ENCODE peak calls at places on chromosomes 1 and 21, in four cellular contexts. I is activated CD8-positive, alpha-beta T cell treated with anti-CD3 and anti-CD28 coated beads for 36 hours; J is AG09319; N is chondrocyte. Z is an unnamed sample.

GRCh38 chr1:12232221-12232620 is 2.4 kb downstream of the VPS13D start:
- DNase-seq in I (no peak), J (no peak), N (no peak), Z (no peak)

GRCh38 chr1:238136265-238136664 is 245.5 kb upstream of the ZP4 start:
- DNase-seq in I (no peak), J (no peak), N (no peak), Z (no peak)

GRCh38 chr1:51729824-51730284 is 113.0 kb downstream of the OSBPL9 start:
- DNase-seq in I (no peak), J (no peak), N (no peak), Z (no peak)

GRCh38 chr1:51518033-51518729 is 885 bp downstream of the EPS15 start:
- DNase-seq in I (peak), J (no peak), N (no peak), Z (peak)

GRCh38 chr1:185292237-185292636 is 24.8 kb downstream of the IVNS1ABP start:
- DNase-seq in I (no peak), J (no peak), N (no peak), Z (no peak)

GRCh38 chr1:18109756-18110597 is 2.4 kb downstream of the IGSF21 start:
- DNase-seq in I (peak), J (no peak), N (no peak), Z (no peak)

GRCh38 chr1:232751393-232752140 is 53.6 kb upstream of the MAP10 start:
- DNase-seq in I (no peak), J (no peak), N (no peak), Z (no peak)

GRCh38 chr1:154342132-154342531 is 16.8 kb downstream of the ATP8B2 start:
- DNase-seq in I (no peak), J (no peak), N (no peak), Z (no peak)

GRCh38 chr1:100277866-100278265 is 11.8 kb downstream of the RTCA start:
- DNase-seq in I (peak), J (no peak), N (no peak), Z (no peak)

GRCh38 chr1:183884512-183884911 is 79.6 kb downstream of the RGL1 start:
- DNase-seq in I (no peak), J (no peak), N (no peak), Z (no peak)

GRCh38 chr1:94865369-94865768 is 45.2 kb downstream of the SLC44A3 start:
- DNase-seq in I (no peak), J (no peak), N (no peak), Z (no peak)

GRCh38 chr1:58779837-58780585 is 3.8 kb downstream of the JUN start:
- DNase-seq in I (no peak), J (no peak), N (no peak), Z (no peak)

GRCh38 chr1:1946540-1946939 is 27.5 kb upstream of the TMEM52 start:
- DNase-seq in I (no peak), J (no peak), N (peak), Z (no peak)

GRCh38 chr1:42993631-42994121 is 35.0 kb upstream of the SLC2A1 start:
- DNase-seq in I (no peak), J (no peak), N (no peak), Z (no peak)

GRCh38 chr21:24938592-24938991 is 668.7 kb downstream of the MRPL39 start:
- DNase-seq in I (no peak), J (no peak), N (no peak), Z (no peak)

GRCh38 chr1:17566892-17567291 is 27.4 kb downstream of the ARHGEF10L start:
- DNase-seq in I (no peak), J (no peak), N (no peak), Z (no peak)

GRCh38 chr21:34130598-34130985 is 57.2 kb downstream of the MRPS6 start:
- DNase-seq in I (no peak), J (no peak), N (no peak), Z (no peak)

GRCh38 chr1:184791199-184791935 is 36.7 kb upstream of the EDEM3 start:
- DNase-seq in I (no peak), J (no peak), N (no peak), Z (no peak)

GRCh38 chr1:205972081-205972480 is 28.8 kb upstream of the SLC26A9 start:
- DNase-seq in I (no peak), J (no peak), N (no peak), Z (no peak)

GRCh38 chr21:44933199-44933937 is 6.5 kb upstream of the SLX9 start:
- DNase-seq in I (no peak), J (no peak), N (peak), Z (no peak)

GRCh38 chr1:27314737-27315136 is 7.2 kb upstream of the TMEM222 start:
- DNase-seq in I (no peak), J (no peak), N (no peak), Z (no peak)

GRCh38 chr1:40032240-40032891 is 8.2 kb upstream of the CAP1 start:
- DNase-seq in I (peak), J (peak), N (no peak), Z (peak)

GRCh38 chr1:40030528-40031135 is 9.9 kb upstream of the CAP1 start:
- DNase-seq in I (no peak), J (no peak), N (no peak), Z (no peak)

GRCh38 chr1:40024671-40025070 is 15.9 kb upstream of the CAP1 start:
- DNase-seq in I (no peak), J (no peak), N (no peak), Z (no peak)

GRCh38 chr1:40027647-40028046 is 12.9 kb upstream of the CAP1 start:
- DNase-seq in I (no peak), J (no peak), N (no peak), Z (no peak)

GRCh38 chr1:40029608-40030007 is 10.9 kb upstream of the CAP1 start:
- DNase-seq in I (no peak), J (no peak), N (no peak), Z (no peak)
- TF ChIP-seq CTCF in I (no peak), J (no peak), N (no peak), Z (no peak)

DNA sequence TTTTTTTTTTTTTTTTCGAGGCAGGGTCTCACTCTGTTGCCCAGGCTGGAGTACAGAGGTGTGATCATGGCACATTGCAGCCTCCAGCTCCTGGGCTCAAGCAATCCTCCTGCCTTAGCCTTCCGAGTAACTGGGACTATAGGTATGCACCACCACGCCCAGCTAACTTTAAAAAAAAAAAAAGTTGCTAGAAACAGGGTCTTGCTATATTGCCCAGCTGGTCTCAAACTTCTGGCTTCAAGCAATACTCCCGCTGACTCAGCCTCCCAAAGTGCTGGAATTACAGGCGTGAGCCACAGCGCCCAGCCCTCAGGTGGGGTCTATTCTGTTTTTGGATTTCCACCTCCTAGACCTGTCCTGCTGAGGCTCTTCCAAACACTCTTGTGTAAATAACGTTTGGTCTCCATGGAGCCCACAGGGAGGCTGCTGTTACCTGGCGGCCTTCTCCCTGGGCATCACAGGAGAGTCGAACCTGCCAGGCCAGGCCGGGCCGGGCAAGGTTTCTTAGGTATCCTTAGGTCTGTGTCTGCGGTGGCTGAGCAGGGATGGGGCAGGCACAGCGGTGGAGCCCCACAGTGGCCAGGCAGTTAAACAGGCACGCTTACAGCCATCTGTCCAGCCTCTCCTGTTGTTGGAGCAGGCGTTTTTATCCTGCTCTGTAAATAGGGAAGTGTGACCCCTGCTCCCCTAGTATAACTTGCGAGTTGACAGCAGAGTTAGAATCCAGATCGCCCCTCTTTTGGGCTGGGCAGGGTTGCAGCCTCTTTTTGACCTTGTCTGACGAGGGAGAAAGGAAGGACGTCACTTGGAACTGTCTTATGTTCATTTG is 18.8 kb downstream of the PLEKHM2 start:
- DNase-seq in I (no peak), J (no peak), N (no peak), Z (no peak)
- TF ChIP-seq CTCF in I (no peak), J (peak), N (peak), Z (no peak)

DNA sequence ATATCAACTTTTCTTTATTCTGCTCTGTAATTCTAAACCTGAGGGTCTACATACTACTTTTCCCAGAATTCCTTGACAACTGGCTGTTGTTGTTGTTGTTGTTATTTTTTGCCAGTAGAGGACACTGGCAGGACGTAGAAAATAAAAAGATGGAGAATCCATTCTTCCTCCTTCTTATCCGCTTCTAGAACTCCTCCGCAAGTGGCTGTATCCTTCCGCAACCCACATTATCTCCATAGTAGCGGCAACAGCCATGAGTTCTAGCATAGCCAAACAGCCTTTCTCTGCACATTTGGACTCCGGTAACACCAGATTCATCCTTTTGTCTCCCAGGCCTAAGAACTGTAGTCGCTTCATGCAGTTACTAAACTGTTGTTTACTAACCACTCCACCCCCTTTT is 91.1 kb upstream of the CACHD1 start:
- DNase-seq in I (no peak), J (no peak), N (no peak), Z (no peak)
- TF ChIP-seq CTCF in I (no peak), J (peak), N (peak), Z (no peak)

GRCh38 chr1:92310185-92310597 is 11.3 kb downstream of the RPAP2 start:
- DNase-seq in I (no peak), J (no peak), N (no peak), Z (peak)
- TF ChIP-seq CTCF in I (peak), J (peak), N (peak), Z (peak)

GRCh38 chr1:15110867-15111230 is 42.7 kb upstream of the TMEM51 start:
- DNase-seq in I (no peak), J (no peak), N (no peak), Z (no peak)
- TF ChIP-seq CTCF in I (no peak), J (no peak), N (peak), Z (no peak)

GRCh38 chr1:65948609-65949229 is 156.0 kb downstream of the PDE4B start:
- DNase-seq in I (no peak), J (peak), N (no peak), Z (no peak)
- TF ChIP-seq CTCF in I (no peak), J (peak), N (peak), Z (no peak)

DNA sequence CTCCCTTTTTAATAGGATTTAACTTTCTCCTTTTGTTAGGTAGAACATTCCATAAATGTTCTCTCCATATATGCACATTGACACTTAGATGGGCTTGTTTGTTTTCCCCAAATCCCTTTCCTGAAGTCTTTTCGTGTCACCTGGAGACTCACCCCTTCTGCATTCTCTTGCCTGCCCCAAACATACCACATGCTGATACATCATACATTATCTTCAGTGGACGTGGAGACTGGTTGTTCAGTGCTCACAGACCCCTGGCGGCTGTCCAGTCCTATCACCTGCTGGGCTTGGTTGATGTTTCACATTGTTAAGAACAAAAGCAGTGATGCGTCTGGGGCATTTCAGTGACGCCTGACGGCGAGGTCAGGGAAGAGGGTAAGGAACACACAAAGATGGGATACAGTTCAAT is 22.2 kb downstream of the FMOD start:
- DNase-seq in I (no peak), J (no peak), N (no peak), Z (no peak)
- TF ChIP-seq CTCF in I (no peak), J (no peak), N (peak), Z (no peak)

DNA sequence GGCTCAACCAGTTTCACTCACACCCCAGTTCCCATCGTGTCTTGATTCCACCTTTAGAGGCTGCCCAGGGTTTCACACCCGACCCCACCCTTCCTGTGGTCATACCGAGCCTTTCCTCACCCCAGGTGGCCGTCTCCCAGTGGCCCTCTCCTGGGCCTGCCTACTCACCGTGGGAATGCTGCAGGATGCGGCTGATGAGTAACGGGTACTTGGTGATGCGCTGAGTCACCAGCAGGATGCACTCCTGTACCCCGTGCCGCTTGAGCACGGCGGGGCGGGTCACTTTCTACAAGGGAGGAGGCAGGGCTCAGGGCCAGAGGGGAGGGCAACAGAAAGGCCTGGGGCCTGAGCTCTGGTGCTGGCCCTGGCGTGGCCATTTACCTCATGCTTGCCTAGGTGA is 16.4 kb downstream of the ARHGEF2 start:
- DNase-seq in I (no peak), J (peak), N (no peak), Z (no peak)
- TF ChIP-seq CTCF in I (no peak), J (peak), N (peak), Z (peak)

DNA sequence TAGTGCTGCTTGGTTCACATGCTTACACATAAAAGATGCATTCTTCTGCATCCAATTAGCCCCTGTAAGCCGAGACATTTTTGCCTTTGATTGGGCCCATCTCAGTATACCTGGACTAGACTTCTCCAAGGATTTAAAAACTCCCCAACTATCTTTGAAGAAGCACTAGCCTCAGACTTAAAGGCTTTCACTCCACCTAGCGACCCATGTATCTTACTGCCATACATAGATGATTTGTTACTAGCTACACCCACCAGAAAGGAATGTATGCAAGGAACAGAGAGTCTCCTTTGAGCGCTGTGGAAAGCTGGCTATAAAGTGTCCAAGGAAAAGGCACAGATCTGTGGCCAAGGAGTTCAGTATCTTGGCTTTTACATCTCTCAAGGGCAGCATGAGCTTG is 91.7 kb downstream of the LIPI start:
- DNase-seq in I (no peak), J (no peak), N (no peak), Z (no peak)
- TF ChIP-seq CTCF in I (no peak), J (no peak), N (no peak), Z (no peak)

GRCh38 chr1:152871731-152872126 is 6.4 kb upstream of the SMCP start:
- DNase-seq in I (no peak), J (no peak), N (no peak), Z (no peak)
- TF ChIP-seq CTCF in I (no peak), J (no peak), N (no peak), Z (no peak)

Z was measured in GM13976.